ENCODE peak calls at places on chromosomes 6 and 20, in five cellular contexts. P, W, U, J and Z are unnamed samples.

GRCh38 chr20:50493881-50494253 is 16.3 kb upstream of the PTPN1 start:
- DNase-seq in P (no peak), W (no peak), U (no peak), J (no peak), Z (peak; percentile 1)

GRCh38 chr6:11370191-11371018 is 137.9 kb upstream of the NEDD9 start:
- DNase-seq in P (no peak), W (no peak), U (no peak), J (no peak), Z (no peak)

GRCh38 chr6:170261643-170262480 is 29.0 kb downstream of the DLL1 start:
- DNase-seq in P (peak; percentile 52), W (no peak), U (no peak), J (no peak), Z (no peak)

GRCh38 chr6:5361371-5361770 is 100.1 kb downstream of the FARS2 start:
- DNase-seq in P (no peak), W (no peak), U (no peak), J (no peak), Z (no peak)

GRCh38 chr6:10559492-10560150 is 38.5 kb downstream of the GCNT2 start:
- DNase-seq in P (no peak), W (no peak), U (no peak), J (no peak), Z (no peak)

GRCh38 chr6:134123666-134124208 is 71.3 kb upstream of the SLC2A12 start:
- DNase-seq in P (no peak), W (peak; percentile 19), U (peak; percentile 59), J (no peak), Z (no peak)

GRCh38 chr20:24742436-24742835 is 206.6 kb upstream of the CST7 start:
- DNase-seq in P (no peak), W (no peak), U (no peak), J (no peak), Z (no peak)

GRCh38 chr6:79762370-79762769 is 131.2 kb downstream of the SH3BGRL2 start:
- DNase-seq in P (no peak), W (no peak), U (no peak), J (no peak), Z (no peak)

GRCh38 chr6:6645266-6645917 is 56.9 kb downstream of the LY86 start:
- DNase-seq in P (no peak), W (no peak), U (no peak), J (no peak), Z (no peak)

GRCh38 chr6:10154251-10154650 is 260.6 kb downstream of the TFAP2A start:
- DNase-seq in P (no peak), W (no peak), U (no peak), J (no peak), Z (no peak)

GRCh38 chr6:126812651-126813050 is 305.8 kb upstream of the RSPO3 start:
- DNase-seq in P (no peak), W (no peak), U (no peak), J (no peak), Z (no peak)

GRCh38 chr6:147022041-147022440 is 182.2 kb upstream of the STXBP5 start:
- DNase-seq in P (no peak), W (no peak), U (no peak), J (no peak), Z (no peak)

GRCh38 chr6:52491203-52492069 is 71.3 kb downstream of the EFHC1 start:
- DNase-seq in P (no peak), W (no peak), U (no peak), J (no peak), Z (no peak)

GRCh38 chr6:8556370-8557018 is 121.1 kb upstream of the SLC35B3 start:
- DNase-seq in P (no peak), W (peak; percentile 10), U (no peak), J (no peak), Z (no peak)

GRCh38 chr20:15065794-15066193 is 728.4 kb upstream of the FLRT3 start:
- DNase-seq in P (no peak), W (no peak), U (peak; percentile 48), J (no peak), Z (no peak)

GRCh38 chr20:47360207-47360488 is 3.6 kb upstream of the ZMYND8 start:
- DNase-seq in P (peak; percentile 81), W (peak; percentile 43), U (peak; percentile 73), J (peak; percentile 79), Z (peak; percentile 32)

GRCh38 chr20:39089029-39089428 is 126.9 kb downstream of the DHX35 start:
- DNase-seq in P (no peak), W (no peak), U (no peak), J (no peak), Z (no peak)

GRCh38 chr20:33183292-33183691 is 15.3 kb downstream of the BPIFA2 start:
- DNase-seq in P (no peak), W (no peak), U (no peak), J (no peak), Z (no peak)

GRCh38 chr6:4973972-4974885 is 29.6 kb downstream of the RPP40 start:
- DNase-seq in P (peak; percentile 74), W (no peak), U (peak; percentile 19), J (no peak), Z (peak; percentile 53)

GRCh38 chr6:99739526-99739925 is 132.9 kb downstream of the PRDM13 start:
- DNase-seq in P (no peak), W (no peak), U (no peak), J (no peak), Z (no peak)

GRCh38 chr20:52864895-52865590 is 107.1 kb upstream of the TSHZ2 start:
- DNase-seq in P (no peak), W (no peak), U (no peak), J (no peak), Z (no peak)

GRCh38 chr6:12012566-12013367 is 655 bp downstream of the HIVEP1 start:
- DNase-seq in P (peak; percentile 84), W (peak; percentile 50), U (peak; percentile 61), J (peak; percentile 88), Z (peak; percentile 66)

GRCh38 chr6:163745566-163746400 is 331.3 kb downstream of the QKI start:
- DNase-seq in P (no peak), W (peak; percentile 15), U (peak; percentile 14), J (no peak), Z (no peak)

GRCh38 chr6:127102299-127102698 is 16.2 kb upstream of the RSPO3 start:
- DNase-seq in P (no peak), W (peak; percentile 50), U (no peak), J (no peak), Z (no peak)

GRCh38 chr20:5282561-5282960 is 34.2 kb downstream of the PROKR2 start:
- DNase-seq in P (no peak), W (no peak), U (no peak), J (no peak), Z (no peak)

GRCh38 chr6:127606131-127606562 is 29.2 kb downstream of the C6orf58 start:
- DNase-seq in P (no peak), W (peak; percentile 21), U (no peak), J (no peak), Z (peak; percentile 28)

GRCh38 chr20:22944062-22944461 is 91.0 kb upstream of the SSTR4 start:
- DNase-seq in P (no peak), W (no peak), U (no peak), J (no peak), Z (no peak)

GRCh38 chr6:23173231-23173630 is 603.9 kb downstream of the HDGFL1 start:
- DNase-seq in P (no peak), W (no peak), U (no peak), J (no peak), Z (no peak)

GRCh38 chr6:109079981-109080380 is 14.7 kb downstream of the SESN1 start:
- DNase-seq in P (peak; percentile 90), W (no peak), U (no peak), J (no peak), Z (peak; percentile 60)

GRCh38 chr6:155493694-155494143 is 38.1 kb upstream of the NOX3 start:
- DNase-seq in P (peak; percentile 84), W (peak; percentile 79), U (peak; percentile 40), J (peak; percentile 67), Z (peak; percentile 69)

GRCh38 chr6:170111816-170112582 is 178.9 kb downstream of the DLL1 start:
- DNase-seq in P (peak; percentile 49), W (no peak), U (no peak), J (peak; percentile 44), Z (peak; percentile 6)

GRCh38 chr6:10441004-10441654 is 26.3 kb upstream of the TFAP2A start:
- DNase-seq in P (no peak), W (peak; percentile 84), U (no peak), J (no peak), Z (no peak)

GRCh38 chr20:46083531-46084061 is 6.2 kb downstream of the NCOA5 start:
- DNase-seq in P (no peak), W (no peak), U (no peak), J (no peak), Z (no peak)

GRCh38 chr20:32356935-32357868 is 929 bp upstream of the ASXL1 start:
- DNase-seq in P (no peak), W (no peak), U (peak; percentile 30), J (no peak), Z (peak; percentile 37)

GRCh38 chr6:129849456-129849855 is 11.7 kb downstream of the TMEM244 start:
- DNase-seq in P (no peak), W (no peak), U (no peak), J (no peak), Z (no peak)

GRCh38 chr20:62668441-62669027 is 26.2 kb downstream of the SLCO4A1 start:
- DNase-seq in P (peak; percentile 90), W (peak; percentile 91), U (peak; percentile 77), J (no peak), Z (peak; percentile 80)

GRCh38 chr6:160950507-160950906 is 41.1 kb upstream of the MAP3K4 start:
- DNase-seq in P (no peak), W (peak; percentile 16), U (no peak), J (no peak), Z (no peak)

GRCh38 chr20:48698507-48699267 is 129.1 kb downstream of the PREX1 start:
- DNase-seq in P (peak; percentile 33), W (no peak), U (no peak), J (no peak), Z (no peak)
- TF ChIP-seq POLR2A in P (no peak), W (no peak), U (no peak), J (no peak), Z (no peak)

DNA sequence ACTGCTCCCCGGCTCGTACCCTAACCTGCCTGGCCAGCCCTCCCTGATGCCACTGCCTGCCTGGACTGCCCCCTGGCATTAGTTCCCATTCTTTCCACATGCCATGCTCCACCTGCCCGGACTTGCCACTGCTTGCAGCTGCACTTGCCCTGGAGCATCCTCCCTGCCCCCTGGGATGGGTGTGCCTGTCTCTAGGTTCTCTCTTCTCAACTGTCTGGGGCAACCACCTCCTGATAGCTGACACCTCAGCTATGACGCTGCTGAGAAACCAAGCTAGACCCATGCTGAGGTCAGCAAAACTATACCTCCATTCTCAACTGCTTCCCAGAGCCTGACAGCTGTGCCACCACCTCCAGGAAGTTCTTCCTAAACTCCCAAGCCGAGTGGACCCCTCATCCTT is 72.1 kb downstream of the PERP start:
- DNase-seq in P (no peak), W (no peak), U (no peak), J (peak; percentile 87), Z (no peak)
- TF ChIP-seq EP300 in P (no peak), W (no peak), U (no peak), J (no peak), Z (no peak)

DNA sequence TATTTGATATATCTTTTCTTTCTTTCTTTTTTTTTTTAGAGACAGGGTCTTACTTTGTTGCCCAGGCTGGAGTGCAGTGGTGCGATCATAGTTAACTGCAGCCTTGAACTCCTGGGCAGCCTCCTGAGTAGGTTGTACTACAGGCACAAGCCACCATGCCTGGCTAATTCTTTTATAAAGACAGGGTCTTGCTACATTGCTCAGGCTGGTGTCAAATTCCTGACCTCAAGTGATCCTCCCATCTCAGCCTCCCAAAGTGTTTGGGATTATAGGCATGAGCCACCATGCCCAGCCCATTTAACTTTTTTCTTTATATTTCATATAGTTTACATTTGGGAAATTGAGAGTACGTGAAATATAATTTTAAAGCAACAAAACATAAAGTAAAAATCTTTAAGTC is 10.1 kb downstream of the NUS1 start:
- DNase-seq in P (no peak), W (no peak), U (no peak), J (no peak), Z (no peak)
- TF ChIP-seq POLR2A in P (no peak), W (no peak), U (no peak), J (no peak), Z (no peak)

GRCh38 chr6:41960026-41960425 is 18.4 kb upstream of the CCND3 start:
- DNase-seq in P (no peak), W (no peak), U (no peak), J (no peak), Z (no peak)
- TF ChIP-seq EP300 in P (no peak), W (no peak), U (no peak), J (no peak), Z (no peak)